ENCODE peak calls at places on chromosomes 1 and 21, in four cellular contexts. B is AG08396, S is sciatic nerve, O is T-helper 9 cell. M is an unnamed sample.

GRCh38 chr1:8116892-8117262 is 90.8 kb upstream of the ERRFI1 start:
- DNase-seq in B (peak), S (peak), O (no peak), M (no peak)

GRCh38 chr1:160103658-160104519 is 5.5 kb upstream of the IGSF8 start:
- DNase-seq in B (no peak), S (no peak), O (no peak), M (no peak)

GRCh38 chr1:45621895-45622266 is 2.0 kb downstream of the CCDC17 start:
- DNase-seq in B (no peak), S (no peak), O (no peak), M (no peak)

GRCh38 chr1:47618222-47618720 is 180.4 kb downstream of the FOXD2 start:
- DNase-seq in B (no peak), S (no peak), O (no peak), M (no peak)

GRCh38 chr1:234309598-234310459 is 63.4 kb upstream of the COA6 start:
- DNase-seq in B (peak), S (peak), O (peak), M (no peak)

GRCh38 chr21:37249112-37249904 is 17.8 kb downstream of the VPS26C start:
- DNase-seq in B (no peak), S (no peak), O (no peak), M (no peak)

GRCh38 chr1:179031284-179031683 is 5.6 kb downstream of the FAM20B start:
- DNase-seq in B (no peak), S (no peak), O (no peak), M (no peak)

GRCh38 chr1:41516168-41516961 is 31.9 kb upstream of the EDN2 start:
- DNase-seq in B (peak), S (peak), O (peak), M (peak)

GRCh38 chr1:80799457-80799856 is 1001.3 kb upstream of the ADGRL2 start:
- DNase-seq in B (no peak), S (no peak), O (no peak), M (no peak)

GRCh38 chr1:161930064-161930463 is 93.6 kb downstream of the OLFML2B start:
- DNase-seq in B (no peak), S (no peak), O (no peak), M (no peak)

GRCh38 chr1:207826557-207827487 is 75.0 kb downstream of the CD46 start:
- DNase-seq in B (no peak), S (peak), O (no peak), M (no peak)

GRCh38 chr1:5980314-5981008 is 11.8 kb downstream of the NPHP4 start:
- DNase-seq in B (peak), S (no peak), O (no peak), M (no peak)

M was measured in C1 segment of cervical spinal cord.